ENCODE peak calls at places on chromosome X, in eight cellular contexts. W, M, C, L, J, G, O and V are unnamed samples.

GRCh38 chrX:44872319-44872816 is 620 bp upstream of the KDM6A start:
- DNase-seq in M (no peak), L (no peak), W (peak; percentile 62), G (peak; percentile 45), O (peak; percentile 49), J (peak; percentile 20), C (no peak), V (no peak)

GRCh38 chrX:19849433-19850190 is 37.8 kb downstream of the SH3KBP1 start:
- DNase-seq in W (no peak), M (no peak), O (no peak), G (peak; percentile 35), C (peak; percentile 7), J (no peak), L (no peak), V (peak; percentile 36)

GRCh38 chrX:68504237-68504636 is 5.4 kb downstream of the YIPF6 start:
- DNase-seq in G (peak; percentile 2), L (no peak), O (no peak), J (no peak), W (no peak), M (no peak), C (peak; percentile 67), V (peak; percentile 60)

GRCh38 chrX:19658030-19658429 is 142.7 kb upstream of the MAP3K15 start:
- DNase-seq in O (no peak), W (no peak), L (no peak), C (no peak), M (no peak), G (no peak), J (no peak), V (no peak)

GRCh38 chrX:23911436-23911835 is 3.6 kb downstream of the CXorf58 start:
- DNase-seq in C (no peak), W (no peak), L (no peak), O (no peak), J (no peak), M (no peak), G (no peak), V (no peak)

GRCh38 chrX:26100421-26100920 is 37.7 kb upstream of the MAGEB18 start:
- DNase-seq in M (peak; percentile 1), W (no peak), J (no peak), G (no peak), C (no peak), L (no peak), O (no peak), V (no peak)

GRCh38 chrX:24298191-24298590 is 15.7 kb downstream of the SUPT20HL2 start:
- DNase-seq in G (peak; percentile 39), M (peak; percentile 53), W (peak; percentile 9), J (peak; percentile 24), L (peak; percentile 45), O (no peak), C (no peak), V (no peak)

GRCh38 chrX:18426004-18426320 is 554 bp downstream of the CDKL5 start:
- DNase-seq in J (no peak), M (no peak), G (no peak), O (no peak), L (no peak), C (no peak), W (no peak), V (no peak)

GRCh38 chrX:55695227-55696018 is 22.1 kb upstream of the RRAGB start:
- DNase-seq in J (no peak), C (no peak), W (no peak), L (no peak), G (no peak), O (no peak), M (no peak), V (no peak)

GRCh38 chrX:19563746-19564145 is 48.4 kb upstream of the MAP3K15 start:
- DNase-seq in M (no peak), G (no peak), W (no peak), J (no peak), L (no peak), C (no peak), O (no peak), V (no peak)

GRCh38 chrX:109155161-109155560 is 326.7 kb downstream of the GUCY2F start:
- DNase-seq in G (no peak), O (no peak), J (no peak), W (no peak), L (no peak), M (no peak), C (no peak), V (no peak)

GRCh38 chrX:74534569-74535038 is 79.8 kb downstream of the RLIM start:
- DNase-seq in C (peak; percentile 6), M (no peak), J (no peak), G (no peak), O (no peak), W (no peak), L (no peak), V (peak; percentile 59)

DNA sequence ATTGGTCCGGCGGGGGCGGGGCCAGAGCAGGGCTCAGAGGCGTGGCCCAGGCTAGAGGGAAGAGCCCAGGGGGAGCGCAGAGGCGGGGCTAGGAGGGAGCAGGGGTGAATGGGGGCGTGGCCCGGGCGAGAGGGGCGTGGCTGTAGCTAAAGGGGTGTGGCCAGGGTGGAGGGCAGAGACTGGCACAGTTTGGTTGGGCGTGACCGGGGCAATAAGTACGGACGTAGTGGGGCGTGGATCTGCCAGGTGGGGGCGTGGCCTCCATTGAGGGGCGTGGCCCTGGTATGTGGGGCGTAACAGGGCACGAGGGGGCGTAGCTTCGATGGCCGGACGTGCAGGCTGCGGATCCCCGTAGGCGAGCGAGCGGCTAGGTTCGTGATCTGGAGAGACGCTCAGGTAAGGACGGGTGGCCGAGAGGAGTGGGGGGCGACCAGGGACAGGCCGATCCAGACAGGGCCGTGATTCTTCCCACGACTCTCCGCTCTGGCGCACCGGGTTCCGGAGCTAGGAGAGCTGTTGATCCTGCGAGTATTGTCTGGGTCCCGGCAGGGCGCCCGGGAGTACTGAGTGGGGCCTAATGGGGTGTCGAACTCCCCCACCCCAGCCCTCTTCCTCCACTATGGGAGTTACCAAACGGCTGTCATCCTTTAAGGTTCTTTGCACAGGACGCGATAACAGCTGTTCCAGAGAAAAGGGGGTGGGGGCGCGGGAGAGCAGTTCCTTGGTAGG is at the start of gene CA5B:
- DNase-seq in L (peak; percentile 99), W (peak; percentile 98), J (peak; percentile 99), O (peak; percentile 97), M (peak; percentile 98), G (peak; percentile 94), C (peak; percentile 83), V (peak; percentile 83)
- H2AFZ ChIP-seq in L (peak within 1 kb of the TSS; percentile 43), W (peak within 1 kb of the TSS; percentile 39), J (peak within 1 kb of the TSS; percentile 81), O (peak within 1 kb of the TSS; percentile 84), M (peak within 1 kb of the TSS; percentile 83), G (peak within 1 kb of the TSS; percentile 69), C (peak within 1 kb of the TSS; percentile 63), V (peak within 1 kb of the TSS; percentile 39)

DNA sequence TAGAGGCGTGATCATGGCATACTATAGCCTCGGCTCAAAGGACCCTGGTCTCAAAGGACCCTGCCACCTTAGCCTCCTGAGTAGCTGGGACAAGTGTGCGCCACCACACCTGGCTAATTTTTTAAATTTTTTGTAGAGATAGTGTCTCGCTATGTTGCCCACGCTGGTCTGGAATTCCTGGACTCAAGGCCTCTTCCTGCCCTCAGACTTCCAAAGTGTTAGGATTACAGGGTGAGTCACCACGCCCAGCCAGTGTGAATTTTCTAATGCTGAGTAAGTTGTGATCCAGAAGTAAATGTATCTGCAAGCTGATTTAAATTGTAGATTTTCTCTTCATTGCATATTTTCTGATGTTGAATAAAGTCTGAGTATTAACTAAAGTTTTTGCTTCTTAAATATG is 2.6 kb upstream of the ZNF674 start:
- DNase-seq in W (no peak), M (no peak), J (peak; percentile 5), L (no peak), G (peak; percentile 66), C (peak; percentile 71), O (no peak), V (peak; percentile 88)
- H2AFZ ChIP-seq in W (no peak overlapping the region), M (no peak overlapping the region), J (no peak overlapping the region), L (no peak overlapping the region), G (no peak overlapping the region), C (no peak overlapping the region), O (no peak overlapping the region), V (no peak overlapping the region)

GRCh38 chrX:13022926-13023325 is 21.5 kb downstream of the FAM9C start:
- DNase-seq in O (no peak), G (no peak), J (no peak), L (no peak), W (no peak), M (no peak), C (no peak), V (no peak)
- H2AFZ ChIP-seq in O (no peak overlapping the region), G (no peak overlapping the region), J (no peak overlapping the region), L (no peak overlapping the region), W (no peak overlapping the region), M (no peak overlapping the region), C (no peak overlapping the region), V (no peak overlapping the region)

DNA sequence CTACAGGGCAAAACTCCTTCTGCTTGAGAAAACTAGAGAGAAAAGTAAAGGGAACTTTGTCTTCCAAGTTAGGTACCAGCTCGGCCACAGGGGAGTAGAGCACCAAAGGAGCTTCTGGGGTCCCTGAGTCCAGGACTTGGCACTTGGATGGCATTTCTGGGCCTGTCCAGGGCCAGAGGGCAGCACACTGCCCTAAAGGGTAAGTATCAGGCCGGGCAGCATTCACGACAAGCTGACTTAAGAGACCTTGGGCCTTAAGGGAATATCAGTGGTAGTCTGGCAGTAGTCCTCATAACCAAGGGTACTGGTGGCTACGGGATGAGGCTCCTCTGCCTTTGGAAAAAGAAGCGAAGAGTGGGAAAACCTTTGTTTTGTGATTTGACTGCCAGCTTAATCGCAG is 632.7 kb downstream of the KLHL13 start:
- DNase-seq in J (no peak), L (no peak), G (no peak), O (no peak), W (no peak), M (no peak), C (no peak), V (no peak)
- H2AFZ ChIP-seq in J (no peak overlapping the region), L (no peak overlapping the region), G (no peak overlapping the region), O (no peak overlapping the region), W (no peak overlapping the region), M (no peak overlapping the region), C (no peak overlapping the region), V (no peak overlapping the region)

DNA sequence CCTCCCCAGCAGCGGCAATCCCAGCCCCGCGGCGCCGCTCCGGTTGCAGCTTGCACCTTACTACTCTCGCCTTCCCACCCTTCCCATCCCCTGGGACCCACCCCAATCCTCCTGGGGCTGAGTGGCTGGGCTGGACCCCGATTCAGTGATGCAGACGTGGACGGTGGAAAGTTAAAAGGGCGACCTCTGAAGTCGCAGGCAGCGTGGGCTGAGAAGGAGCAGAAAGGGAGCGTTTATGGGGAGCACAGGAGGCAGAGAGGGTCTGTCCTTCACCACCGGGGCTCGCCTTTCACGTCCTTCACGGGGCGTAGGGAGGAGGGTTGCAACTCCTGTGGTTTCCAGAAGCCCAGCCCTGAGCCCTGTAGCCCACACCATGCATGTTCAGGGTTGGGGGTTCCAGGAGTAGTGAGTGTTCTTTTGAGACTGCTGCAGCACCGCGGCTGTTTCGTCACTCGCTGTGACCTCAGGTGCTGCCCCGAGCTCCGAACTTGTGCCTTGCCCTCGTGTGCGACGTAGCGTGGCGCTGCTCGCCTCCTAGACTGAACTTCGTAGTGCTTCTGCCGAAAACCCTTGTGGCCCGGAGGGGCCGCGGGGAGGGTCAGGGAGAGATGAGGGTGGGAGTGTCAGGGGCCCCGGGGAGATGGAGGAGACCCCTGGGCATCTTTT is 1.5 kb downstream of the NHS start:
- DNase-seq in L (no peak), O (no peak), M (peak; percentile 20), W (peak; percentile 34), J (peak; percentile 11), C (no peak), G (no peak), V (peak; percentile 46)
- H2AFZ ChIP-seq in L (no peak overlapping the region), O (no peak overlapping the region), M (peak overlapping the region; percentile 68), W (no peak overlapping the region), J (peak overlapping the region; percentile 87), C (peak overlapping the region; percentile 26), G (no peak overlapping the region), V (no peak overlapping the region)

GRCh38 chrX:118666521-118666920 is 60.9 kb upstream of the IL13RA1 start:
- DNase-seq in O (no peak), M (no peak), L (no peak), G (no peak), W (no peak), J (no peak), C (peak; percentile 4), V (peak; percentile 6)
- H2AFZ ChIP-seq in O (no peak overlapping the region), M (no peak overlapping the region), L (no peak overlapping the region), G (no peak overlapping the region), W (no peak overlapping the region), J (no peak overlapping the region), C (no peak overlapping the region), V (no peak overlapping the region)